ENCODE peak calls at places on chromosomes 16 and 17, in seven cellular contexts. Y is A549, N is heart right ventricle, E is dorsolateral prefrontal cortex, O is adrenal gland, C is Peyer's patch, H is colonic mucosa. G is an unnamed sample.

GRCh38 chr17:34892864-34893263 is 68.4 kb downstream of the CCT6B start:
- DNase-seq in Y (peak), N (no peak), E (no peak), O (peak), C (no peak), H (no peak), G (no peak)

GRCh38 chr17:82590881-82591539 is 57.2 kb downstream of the WDR45B start:
- DNase-seq in Y (no peak), N (no peak), E (no peak), O (no peak), C (no peak), H (no peak), G (no peak)

GRCh38 chr17:81251091-81251942 is 12.2 kb downstream of the NDUFAF8 start:
- DNase-seq in Y (no peak), N (no peak), E (no peak), O (no peak), C (peak), H (peak), G (no peak)

GRCh38 chr16:88437367-88437964 is 15.6 kb upstream of the ZFPM1 start:
- DNase-seq in Y (peak), N (no peak), E (no peak), O (peak), C (peak), H (peak), G (no peak)

GRCh38 chr17:12744298-12744697 is 45.0 kb upstream of the ARHGAP44 start:
- DNase-seq in Y (no peak), N (peak), E (no peak), O (no peak), C (no peak), H (peak), G (no peak)

GRCh38 chr16:31363721-31364120 is 8.7 kb downstream of the ITGAX start:
- DNase-seq in Y (no peak), N (no peak), E (no peak), O (no peak), C (no peak), H (no peak), G (peak)

GRCh38 chr17:19376799-19377198 is 1.5 kb upstream of the MAPK7 start:
- DNase-seq in Y (no peak), N (no peak), E (no peak), O (no peak), C (no peak), H (peak), G (no peak)

GRCh38 chr16:70656712-70657263 is 10.4 kb downstream of the IL34 start:
- DNase-seq in Y (no peak), N (no peak), E (no peak), O (no peak), C (no peak), H (no peak), G (no peak)

DNA sequence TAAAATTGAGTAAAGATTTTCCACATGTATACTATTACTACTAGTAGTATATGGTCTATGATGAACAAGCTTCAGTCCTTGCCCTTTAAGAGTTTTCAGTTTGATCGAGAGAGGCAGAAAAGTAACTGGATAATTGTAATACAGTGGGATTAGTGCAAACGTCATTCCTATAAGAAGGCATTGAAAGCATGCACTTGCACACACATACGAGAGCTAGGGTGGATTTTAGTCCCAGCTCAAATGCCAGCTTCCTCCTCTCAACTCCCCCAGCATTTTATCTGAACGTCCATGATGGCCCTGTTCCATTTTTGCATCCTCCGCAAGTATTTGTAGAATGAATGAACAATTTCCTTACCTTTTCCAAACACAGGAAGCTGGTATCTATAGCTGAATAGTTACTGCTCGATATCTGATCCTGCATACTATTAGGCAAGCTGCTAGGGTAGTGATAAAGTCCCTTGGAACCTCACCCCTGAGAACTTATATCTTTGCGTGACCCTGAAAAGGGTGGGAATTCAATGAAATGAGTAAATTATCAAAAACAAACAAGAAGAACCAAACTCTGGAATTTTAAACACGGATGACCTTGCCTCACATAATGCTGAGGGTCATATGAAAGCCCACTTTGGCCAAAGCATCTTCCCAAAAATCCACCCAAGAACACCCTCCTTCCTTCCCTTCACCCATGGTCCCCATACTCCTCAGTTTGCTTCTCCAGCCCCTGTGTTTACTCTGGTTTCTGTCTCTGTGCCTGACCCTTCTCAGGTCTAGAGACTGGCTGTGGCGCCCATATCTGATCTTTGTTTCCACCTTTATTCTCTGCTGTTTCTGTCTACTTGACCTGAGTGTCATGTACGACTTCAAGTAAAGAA is 60.5 kb downstream of the TMEM100 start:
- DNase-seq in Y (no peak), N (no peak), E (no peak), O (no peak), C (no peak), H (no peak), G (no peak)
- H3K27ac ChIP-seq in Y (no peak), N (no peak), E (no peak), O (no peak), C (no peak), H (no peak), G (no peak)

GRCh38 chr17:13759936-13760335 is 158.2 kb upstream of the HS3ST3A1 start:
- DNase-seq in Y (no peak), N (no peak), E (no peak), O (no peak), C (no peak), H (no peak), G (no peak)

GRCh38 chr17:13753151-13753550 is 151.4 kb upstream of the HS3ST3A1 start:
- DNase-seq in Y (no peak), N (no peak), E (no peak), O (no peak), C (no peak), H (no peak), G (no peak)

GRCh38 chr17:13756763-13757162 is 155.0 kb upstream of the HS3ST3A1 start:
- DNase-seq in Y (no peak), N (no peak), E (no peak), O (no peak), C (no peak), H (no peak), G (no peak)

GRCh38 chr17:13757871-13758270 is 156.1 kb upstream of the HS3ST3A1 start:
- DNase-seq in Y (no peak), N (no peak), E (no peak), O (no peak), C (no peak), H (no peak), G (no peak)

DNA sequence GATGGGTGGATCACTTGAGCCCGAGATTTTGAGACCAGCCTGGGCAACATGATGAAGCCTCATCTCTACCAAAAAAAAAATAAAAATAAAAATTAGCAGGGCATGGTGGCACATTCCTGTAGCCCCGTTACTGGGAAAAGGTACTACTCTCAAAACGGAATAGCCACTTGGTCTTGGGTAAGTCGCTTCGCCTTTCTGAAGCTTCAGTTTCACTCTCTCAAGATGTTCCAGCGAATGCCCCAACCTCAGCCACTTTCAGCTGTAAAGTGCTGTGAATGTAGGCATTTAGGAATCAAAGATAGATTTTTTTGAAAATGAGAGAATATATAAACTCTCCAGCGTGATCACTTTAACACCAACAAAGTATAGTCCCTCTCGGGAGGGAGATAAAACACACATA is 154.1 kb upstream of the HS3ST3A1 start:
- DNase-seq in Y (no peak), N (no peak), E (no peak), O (no peak), C (no peak), H (no peak), G (no peak)
- TF ChIP-seq CTCF in Y (no peak), N (no peak), E (no peak), O (no peak), C (no peak), H (no peak), G (no peak)

GRCh38 chr16:66617728-66618127 is 13.2 kb downstream of the CMTM3 start:
- DNase-seq in Y (no peak), N (no peak), E (no peak), O (no peak), C (peak), H (no peak), G (no peak)

GRCh38 chr16:66619036-66619435 is 14.5 kb downstream of the CMTM3 start:
- DNase-seq in Y (no peak), N (no peak), E (no peak), O (no peak), C (no peak), H (no peak), G (no peak)

GRCh38 chr16:66620419-66620775 is 15.9 kb downstream of the CMTM3 start:
- DNase-seq in Y (no peak), N (no peak), E (no peak), O (no peak), C (no peak), H (no peak), G (no peak)

GRCh38 chr16:66618588-66618987 is 14.1 kb downstream of the CMTM3 start:
- DNase-seq in Y (no peak), N (no peak), E (no peak), O (peak), C (no peak), H (no peak), G (no peak)

DNA sequence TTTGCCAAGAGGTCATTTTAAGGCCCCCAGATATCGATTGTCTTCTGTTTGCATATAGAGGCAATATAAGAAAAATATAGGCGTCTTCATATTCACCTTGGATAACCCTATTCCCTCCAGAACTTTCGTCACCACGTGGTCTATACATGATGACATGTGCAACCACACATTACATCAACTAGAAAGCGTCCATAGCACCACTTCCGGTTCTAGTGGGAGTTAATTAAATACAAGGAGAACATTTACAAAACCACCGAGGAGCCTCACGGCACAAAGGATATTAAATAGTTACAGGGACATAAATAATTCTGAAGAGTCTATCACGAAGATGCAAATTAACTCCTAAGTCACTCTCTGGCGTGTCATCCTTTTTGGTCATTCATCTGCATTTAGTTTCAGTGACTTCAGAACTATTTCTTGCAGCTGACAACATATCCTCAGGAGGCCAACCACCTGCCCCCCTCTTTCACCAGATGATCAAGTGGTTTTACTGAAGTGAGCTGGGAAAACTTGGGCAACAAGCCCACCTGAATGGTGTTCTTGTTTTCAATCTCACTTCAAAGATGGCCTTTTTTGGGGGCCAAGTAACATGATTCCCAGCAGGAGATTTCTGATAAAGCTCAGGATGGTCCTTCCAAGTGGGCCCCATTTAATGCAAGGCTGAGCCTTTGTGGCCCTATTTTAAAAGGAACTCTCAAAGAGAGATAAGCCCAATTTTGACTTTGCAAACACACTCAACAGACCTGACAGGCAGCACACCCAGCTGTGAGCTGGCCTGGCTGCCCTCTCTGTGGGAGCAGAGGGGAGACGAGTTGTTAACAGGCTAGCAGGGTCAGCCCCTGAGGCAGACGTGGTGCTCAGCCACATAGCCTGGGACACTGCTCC is 15.3 kb downstream of the CMTM3 start:
- DNase-seq in Y (no peak), N (no peak), E (no peak), O (no peak), C (no peak), H (no peak), G (no peak)
- H3K4me3 ChIP-seq in Y (no peak), N (no peak), E (no peak), O (no peak), C (no peak), H (no peak), G (no peak)

GRCh38 chr17:40347319-40348135 is 17.0 kb downstream of the GJD3 start:
- DNase-seq in Y (no peak), N (no peak), E (no peak), O (no peak), C (no peak), H (no peak), G (no peak)
- H3K27ac ChIP-seq in Y (no peak), N (peak), E (peak), O (no peak), C (peak), H (peak), G (peak)

GRCh38 chr17:28318759-28319660 is at the start of gene TMEM97:
- DNase-seq in Y (peak), N (peak), E (peak), O (peak), C (peak), H (peak), G (peak)
- TF ChIP-seq CTCF in Y (no peak), N (peak), E (peak), O (no peak), C (no peak), H (no peak), G (no peak)

GRCh38 chr16:53773150-53773846 is 69.3 kb downstream of the FTO start:
- DNase-seq in Y (peak), N (peak), E (no peak), O (peak), C (no peak), H (peak), G (no peak)
- H3K4me3 ChIP-seq in Y (no peak), N (no peak), E (no peak), O (no peak), C (no peak), H (no peak), G (no peak)

GRCh38 chr16:67675579-67675935 is 8.9 kb downstream of the C16orf86 start:
- DNase-seq in Y (no peak), N (no peak), E (no peak), O (no peak), C (no peak), H (no peak), G (no peak)

GRCh38 chr16:67674851-67675578 is 8.4 kb downstream of the C16orf86 start:
- DNase-seq in Y (no peak), N (no peak), E (no peak), O (no peak), C (no peak), H (no peak), G (no peak)

GRCh38 chr16:67673712-67674580 is 7.3 kb downstream of the C16orf86 start:
- DNase-seq in Y (no peak), N (peak), E (no peak), O (peak), C (peak), H (peak), G (no peak)

GRCh38 chr16:67672306-67672705 is 5.7 kb downstream of the C16orf86 start:
- DNase-seq in Y (no peak), N (no peak), E (no peak), O (peak), C (no peak), H (no peak), G (no peak)

GRCh38 chr16:67672739-67673662 is 6.4 kb downstream of the C16orf86 start:
- DNase-seq in Y (peak), N (peak), E (peak), O (peak), C (peak), H (peak), G (no peak)
- H3K27ac ChIP-seq in Y (no peak), N (peak), E (peak), O (peak), C (peak), H (peak), G (peak)

DNA sequence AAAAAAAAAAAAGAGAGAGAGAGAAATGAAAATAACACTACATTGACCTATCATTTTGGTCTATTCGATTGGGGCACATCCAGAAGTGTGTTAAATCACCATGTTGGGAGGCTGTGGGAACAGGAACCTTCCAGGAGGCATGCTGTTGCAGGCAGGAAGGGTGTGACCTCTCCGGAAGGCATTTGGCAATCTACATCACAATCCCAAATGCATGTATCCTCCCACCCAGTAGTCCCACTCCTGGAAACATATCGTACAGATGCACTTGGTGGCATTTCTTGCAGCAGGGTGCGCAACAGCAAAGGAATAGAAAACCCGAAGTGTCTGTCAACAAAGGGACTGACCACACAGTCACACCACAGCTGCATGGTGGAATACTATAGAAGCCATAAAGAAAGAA is 7.9 kb downstream of the PLLP start:
- DNase-seq in Y (no peak), N (no peak), E (no peak), O (no peak), C (no peak), H (no peak), G (no peak)
- TF ChIP-seq CTCF in Y (no peak), N (no peak), E (peak), O (no peak), C (no peak), H (no peak), G (peak)

GRCh38 chr17:27381007-27381501 is 75.2 kb upstream of the KSR1 start:
- DNase-seq in Y (peak), N (peak), E (peak), O (peak), C (peak), H (peak), G (no peak)

GRCh38 chr17:27378482-27379200 is 77.6 kb upstream of the KSR1 start:
- DNase-seq in Y (no peak), N (no peak), E (no peak), O (no peak), C (no peak), H (no peak), G (no peak)

GRCh38 chr17:27382025-27382424 is 74.2 kb upstream of the KSR1 start:
- DNase-seq in Y (no peak), N (no peak), E (no peak), O (no peak), C (no peak), H (no peak), G (no peak)

GRCh38 chr17:27380551-27380950 is 75.7 kb upstream of the KSR1 start:
- DNase-seq in Y (no peak), N (no peak), E (no peak), O (no peak), C (no peak), H (no peak), G (no peak)

DNA sequence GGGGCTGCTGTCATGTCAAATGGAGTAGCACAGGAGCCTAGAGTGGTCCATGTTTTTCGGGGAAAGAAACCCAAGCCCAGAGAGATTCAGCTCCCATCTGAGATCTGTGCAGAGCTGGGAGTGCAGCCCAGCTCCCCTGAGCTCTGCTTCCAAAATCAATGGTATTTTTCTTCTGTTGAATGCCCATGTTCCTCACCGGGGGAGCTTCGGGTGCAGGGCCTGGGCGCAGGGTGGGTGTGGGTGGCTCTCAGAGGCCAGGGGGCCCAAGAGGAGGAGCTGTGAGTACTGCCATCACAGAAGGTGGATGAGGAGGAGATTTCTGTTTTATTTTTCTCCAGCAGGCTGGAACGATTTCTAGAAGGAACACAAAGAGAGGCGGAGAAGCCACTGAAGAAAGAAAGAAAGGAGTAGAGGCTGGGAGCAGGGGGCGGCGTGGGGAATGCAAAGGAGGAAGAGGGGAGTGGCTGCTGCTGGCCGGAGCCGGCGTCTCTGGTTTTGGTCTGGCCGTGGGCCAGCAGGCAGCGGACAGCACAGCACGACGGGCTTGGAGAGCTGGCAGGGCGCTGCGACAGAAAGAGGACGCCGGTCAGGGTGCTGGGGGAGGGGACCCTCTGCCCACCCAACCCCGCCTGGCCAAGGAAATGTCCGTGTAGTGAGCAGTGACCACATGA is 76.2 kb upstream of the KSR1 start:
- DNase-seq in Y (no peak), N (peak), E (peak), O (peak), C (no peak), H (peak), G (no peak)
- H3K4me3 ChIP-seq in Y (peak), N (peak), E (peak), O (peak), C (no peak), H (no peak), G (no peak)

GRCh38 chr17:67801626-67802175 is 23.6 kb upstream of the BPTF start:
- DNase-seq in Y (no peak), N (no peak), E (no peak), O (no peak), C (no peak), H (no peak), G (no peak)
- H3K27ac ChIP-seq in Y (no peak), N (no peak), E (no peak), O (no peak), C (no peak), H (no peak), G (no peak)